ENCODE peak calls at places on chromosomes 5 and 9, in seven cellular contexts. G, H, U, S, I, Y and M are unnamed samples. For H3K9me3, the result is how much of the 10 kb centered on the place peaks cover.

GRCh38 chr9:87280421-87280820 is 217.2 kb upstream of the DAPK1 start:
- DNase-seq in S (no peak), H (no peak), G (no peak), Y (no peak), U (no peak), I (no peak), M (no peak)

GRCh38 chr5:113340537-113340936 is 94.3 kb downstream of the TSSK1B start:
- DNase-seq in Y (no peak), H (no peak), S (no peak), G (no peak), U (no peak), I (no peak), M (no peak)

GRCh38 chr5:180803181-180804128 is 849 bp upstream of the MGAT1 start:
- DNase-seq in S (peak), I (peak), H (no peak), G (peak), Y (peak), U (peak), M (peak)

GRCh38 chr9:89903076-89903475 is 298.3 kb downstream of the GADD45G start:
- DNase-seq in I (no peak), G (no peak), Y (no peak), U (no peak), S (no peak), H (no peak), M (no peak)

GRCh38 chr5:119412828-119413227 is 39.5 kb upstream of the HSD17B4 start:
- DNase-seq in U (no peak), G (no peak), S (no peak), I (no peak), Y (no peak), H (no peak), M (no peak)

GRCh38 chr9:92439921-92440750 is 15.9 kb upstream of the OMD start:
- DNase-seq in U (no peak), H (no peak), S (no peak), Y (no peak), G (no peak), I (no peak), M (no peak)

GRCh38 chr5:54470191-54470590 is 14.7 kb downstream of the HSPB3 start:
- DNase-seq in U (no peak), S (no peak), I (no peak), G (no peak), Y (no peak), H (no peak), M (no peak)

GRCh38 chr9:23851024-23851629 is 25.1 kb upstream of the ELAVL2 start:
- DNase-seq in Y (no peak), H (no peak), S (no peak), U (no peak), G (no peak), I (peak), M (peak)

GRCh38 chr9:124174385-124174784 is 83.4 kb upstream of the NEK6 start:
- DNase-seq in G (no peak), U (no peak), S (no peak), H (no peak), Y (no peak), I (no peak), M (no peak)

GRCh38 chr5:82355496-82355895 is 77.3 kb upstream of the RPS23 start:
- DNase-seq in G (no peak), U (no peak), H (no peak), S (no peak), I (no peak), Y (no peak), M (no peak)

GRCh38 chr5:173963867-173964429 is 25.0 kb upstream of the C5orf47 start:
- DNase-seq in S (no peak), Y (no peak), H (no peak), I (peak), U (no peak), G (peak), M (peak)

GRCh38 chr9:17332129-17332528 is 197.3 kb downstream of the CNTLN start:
- DNase-seq in I (no peak), Y (no peak), S (no peak), G (no peak), H (no peak), U (no peak), M (no peak)

GRCh38 chr9:137602661-137603060 is 2.8 kb upstream of the ARRDC1 start:
- DNase-seq in H (no peak), I (peak), Y (no peak), U (no peak), S (no peak), G (no peak), M (no peak)

GRCh38 chr9:135864447-135865049 is 42.8 kb downstream of the CAMSAP1 start:
- DNase-seq in U (peak), G (peak), H (peak), S (peak), Y (peak), I (peak), M (peak)

GRCh38 chr9:114799441-114799840 is 6.4 kb downstream of the TNFSF15 start:
- DNase-seq in Y (no peak), H (no peak), I (peak), S (no peak), U (no peak), G (no peak), M (peak)

GRCh38 chr9:93114169-93114983 is 18.4 kb downstream of the CARD19 start:
- DNase-seq in I (peak), Y (no peak), U (no peak), S (peak), H (no peak), G (no peak), M (peak)

GRCh38 chr9:16335788-16336580 is 534.5 kb downstream of the BNC2 start:
- DNase-seq in I (no peak), G (no peak), S (no peak), U (no peak), H (no peak), Y (no peak), M (peak)

GRCh38 chr5:148186248-148187003 is 16.4 kb upstream of the SPINK6 start:
- DNase-seq in Y (no peak), G (no peak), S (no peak), H (peak), U (no peak), I (no peak), M (no peak)

GRCh38 chr9:86259557-86259956 is at the start of gene C9orf153:
- DNase-seq in H (no peak), U (no peak), S (no peak), G (no peak), I (no peak), Y (no peak), M (no peak)

GRCh38 chr5:115815006-115815692 is 1.3 kb downstream of the CDO1 start:
- DNase-seq in G (no peak), S (no peak), U (no peak), I (no peak), Y (no peak), H (no peak), M (no peak)

GRCh38 chr9:96173640-96174039 is 128.3 kb downstream of the HSD17B3 start:
- DNase-seq in Y (no peak), U (no peak), H (no peak), S (no peak), I (no peak), G (no peak), M (no peak)

GRCh38 chr5:38846379-38846967 is 661 bp downstream of the OSMR start:
- DNase-seq in H (no peak), U (no peak), Y (no peak), G (no peak), S (no peak), I (peak), M (peak)

GRCh38 chr5:14142202-14142855 is 813 bp upstream of the TRIO start:
- DNase-seq in Y (no peak), I (no peak), U (no peak), H (no peak), G (no peak), S (no peak), M (no peak)

GRCh38 chr9:119509291-119509905 is 140.2 kb upstream of the BRINP1 start:
- DNase-seq in H (no peak), Y (no peak), S (no peak), I (no peak), U (no peak), G (no peak), M (no peak)

GRCh38 chr9:69131682-69132081 is 42.4 kb upstream of the TJP2 start:
- DNase-seq in U (no peak), S (no peak), H (no peak), Y (no peak), G (peak), I (no peak), M (peak)

GRCh38 chr5:72005676-72006075 is 101.6 kb upstream of the MAP1B start:
- DNase-seq in G (no peak), U (no peak), S (no peak), Y (no peak), H (no peak), I (no peak), M (no peak)

GRCh38 chr9:14993891-14994554 is 83.8 kb upstream of the FREM1 start:
- DNase-seq in I (no peak), S (no peak), H (no peak), G (no peak), U (no peak), Y (no peak), M (no peak)

GRCh38 chr5:118144540-118144939 is 843.8 kb downstream of the DTWD2 start:
- DNase-seq in U (no peak), H (no peak), I (peak), Y (no peak), G (no peak), S (no peak), M (no peak)

DNA sequence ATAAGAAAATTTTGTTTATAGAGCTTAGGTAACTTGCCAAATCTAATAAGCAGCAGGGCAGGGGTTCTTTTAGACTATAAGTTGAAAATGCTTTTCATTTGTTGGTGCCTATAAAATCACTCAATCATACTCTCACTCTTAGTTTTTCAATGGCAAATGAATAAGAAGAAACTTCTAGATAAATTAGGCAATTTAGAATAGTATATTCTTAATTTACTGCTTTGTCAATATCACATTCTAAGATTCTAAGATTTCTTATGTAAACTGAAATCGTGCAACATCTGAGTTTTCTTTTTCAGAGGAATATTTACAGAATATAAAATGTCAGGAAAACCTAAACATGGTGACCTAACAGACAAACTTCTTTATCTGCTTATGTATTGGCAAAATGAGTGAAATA is 849.0 kb downstream of the DTWD2 start:
- DNase-seq in I (no peak), Y (no peak), S (no peak), U (no peak), G (no peak), H (no peak), M (no peak)
- TF ChIP-seq CTCF in I (no peak), Y (no peak), S (no peak), U (no peak), G (no peak), H (no peak), M (no peak)

GRCh38 chr9:36398745-36399144 is 1.3 kb downstream of the RNF38 start:
- DNase-seq in H (no peak), Y (no peak), S (no peak), I (no peak), G (no peak), U (no peak), M (no peak)
- H3K4me3 ChIP-seq in H (peak), Y (no peak), S (peak), I (peak), G (no peak), U (no peak), M (no peak)

DNA sequence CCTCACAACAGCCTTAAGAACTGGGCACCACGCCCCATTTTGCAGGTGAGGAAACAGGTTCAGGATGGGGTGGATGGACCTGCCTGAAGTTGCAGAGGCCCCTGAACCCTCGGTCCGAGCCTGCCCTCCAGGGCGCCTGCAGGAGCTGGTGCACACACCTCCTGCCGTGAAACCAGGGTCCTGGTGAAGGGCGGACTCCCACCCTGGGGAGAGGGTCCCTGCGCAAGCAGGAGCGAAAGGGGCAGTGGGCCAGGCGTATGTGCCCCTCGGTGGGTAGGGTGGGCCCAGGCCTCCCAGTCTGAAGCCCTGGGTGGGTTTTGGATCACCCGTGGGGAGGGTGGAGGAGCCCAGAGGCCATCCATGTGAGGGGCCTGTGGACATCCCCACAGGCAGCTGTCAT is 37.9 kb downstream of the HK3 start:
- DNase-seq in U (no peak), G (no peak), S (no peak), H (no peak), Y (no peak), I (no peak), M (no peak)
- H3K9me3 ChIP-seq in U (under half), G (under half), S (under half), H (under half), Y (under half), I (under half), M (under half)

DNA sequence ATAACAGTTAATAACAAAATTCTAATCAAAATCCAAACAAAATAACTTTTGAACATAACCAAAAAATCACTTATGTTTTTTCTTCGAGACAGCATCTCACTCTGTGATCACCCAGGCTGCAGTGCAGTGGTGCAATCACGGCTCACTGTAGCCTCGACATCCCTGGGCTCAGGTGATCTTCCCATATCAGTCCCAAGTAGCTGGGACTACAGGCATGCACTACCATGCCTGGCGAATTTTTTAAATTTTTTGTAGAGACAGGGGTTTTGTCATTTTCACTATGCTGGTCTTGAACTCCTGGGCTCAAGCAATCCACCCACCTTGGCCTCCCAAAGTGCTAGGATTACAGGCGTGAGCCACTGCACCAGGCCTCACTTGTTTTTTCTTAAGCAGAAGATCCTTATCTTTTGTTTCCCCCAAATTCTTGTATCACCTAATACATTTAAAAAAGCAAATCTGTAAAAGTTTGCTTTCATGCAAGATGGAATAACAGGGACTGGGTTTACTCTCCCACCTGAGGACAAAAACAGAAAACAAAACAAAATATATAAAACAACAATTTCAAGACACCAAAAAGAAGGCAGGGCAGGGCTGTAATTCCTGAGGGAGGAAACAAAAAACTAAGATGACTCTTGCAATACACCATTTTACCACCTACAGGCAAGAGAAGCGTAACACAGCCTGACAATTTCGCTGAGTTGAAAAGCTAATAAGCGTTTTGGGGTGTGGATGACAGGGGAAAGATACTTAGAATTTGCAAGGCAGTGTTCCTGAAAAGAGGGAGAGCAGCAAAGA is 71.4 kb downstream of the RAPGEF6 start:
- DNase-seq in I (peak), G (no peak), S (peak), H (no peak), U (no peak), Y (no peak), M (no peak)
- TF ChIP-seq CTCF in I (peak), G (no peak), S (peak), H (no peak), U (no peak), Y (no peak), M (no peak)